ENCODE peak calls at places on chromosomes 7 and 10, in nine cellular contexts. D is activated naive CD4-positive, alpha-beta T cell treated with Interleukin-2 at 50 U/mL for 16 hours; Y is left cardiac atrium; T is lower lobe of right lung; W is NCI-H1105 treated with DMSO at 0.1 percent for 48 hours; H is NCI-H460; C is stimulated activated CD4-positive, alpha-beta T cell treated with anti-CD3 and anti-CD28 coated beads, TNF-alpha, amount 100 ng/mL, for 1 hour; Z is COR-L47; U is choroid plexus epithelial cell. M is an unnamed sample.

GRCh38 chr7:50119815-50120637 is 27.0 kb upstream of the ZPBP start:
- DNase-seq in C (no peak), D (peak), W (no peak), Y (no peak), H (no peak), Z (no peak), U (no peak), T (no peak), M (no peak)

GRCh38 chr7:44394636-44395035 is 69.2 kb upstream of the CAMK2B start:
- DNase-seq in C (no peak), W (peak), H (no peak), U (no peak), Y (no peak), T (no peak), D (no peak), Z (peak), M (no peak)

GRCh38 chr10:3887885-3888476 is 103.0 kb upstream of the KLF6 start:
- DNase-seq in C (peak), U (peak), Z (no peak), Y (peak), T (no peak), D (peak), H (no peak), W (no peak), M (no peak)

GRCh38 chr7:128937271-128937646 is 468 bp upstream of the IRF5 start:
- DNase-seq in H (no peak), U (no peak), D (no peak), Z (no peak), Y (no peak), T (no peak), C (no peak), W (no peak), M (no peak)

GRCh38 chr10:121741246-121741645 is 143.0 kb upstream of the FGFR2 start:
- DNase-seq in W (no peak), D (no peak), C (no peak), U (no peak), T (no peak), H (no peak), Y (no peak), Z (no peak), M (no peak)

GRCh38 chr10:80154978-80155695 is 22.6 kb downstream of the PLAC9 start:
- DNase-seq in D (no peak), Z (no peak), H (no peak), W (no peak), T (no peak), C (no peak), Y (no peak), U (peak), M (no peak)

GRCh38 chr7:85184599-85185354 is 2.1 kb downstream of the SEMA3D start:
- DNase-seq in W (peak), D (no peak), C (no peak), T (peak), Z (peak), H (no peak), Y (peak), U (peak), M (no peak)

GRCh38 chr10:132158810-132159209 is 27.9 kb upstream of the DPYSL4 start:
- DNase-seq in C (no peak), Y (no peak), T (no peak), Z (no peak), H (no peak), D (no peak), W (no peak), U (no peak), M (no peak)

GRCh38 chr10:5552376-5553321 is 27.9 kb downstream of the CALML3 start:
- DNase-seq in C (no peak), H (no peak), T (peak), W (no peak), U (no peak), Y (peak), Z (no peak), D (no peak), M (no peak)

GRCh38 chr7:147586526-147586925 is 1004.0 kb upstream of the C7orf33 start:
- DNase-seq in T (no peak), U (no peak), D (no peak), C (no peak), Z (no peak), H (no peak), Y (no peak), W (no peak), M (no peak)

GRCh38 chr10:5951167-5951711 is 26.1 kb downstream of the IL15RA start:
- DNase-seq in W (no peak), Y (peak), T (peak), Z (no peak), C (no peak), H (no peak), U (no peak), D (no peak), M (no peak)

GRCh38 chr7:142328551-142328950 is 70.7 kb upstream of the PRSS58 start:
- DNase-seq in T (no peak), D (no peak), C (no peak), U (no peak), Z (no peak), Y (no peak), W (no peak), H (no peak), M (no peak)

GRCh38 chr10:42933454-42934340 is 143.2 kb upstream of the RET start:
- DNase-seq in D (no peak), H (no peak), Y (no peak), U (peak), T (no peak), W (peak), C (no peak), Z (peak), M (no peak)

GRCh38 chr7:78143661-78144060 is 345.1 kb downstream of the PHTF2 start:
- DNase-seq in W (no peak), T (no peak), Y (no peak), U (no peak), Z (no peak), C (no peak), D (no peak), H (no peak), M (no peak)

GRCh38 chr7:119320316-119320715 is 952.7 kb upstream of the KCND2 start:
- DNase-seq in U (no peak), Y (no peak), Z (no peak), D (no peak), H (no peak), C (no peak), W (no peak), T (no peak), M (no peak)

GRCh38 chr10:12701696-12702095 is 299.8 kb downstream of the CCDC3 start:
- DNase-seq in U (no peak), W (no peak), D (no peak), T (no peak), H (no peak), C (no peak), Y (no peak), Z (no peak), M (no peak)

GRCh38 chr7:151736403-151736909 is 140.5 kb downstream of the PRKAG2 start:
- DNase-seq in C (no peak), H (peak), W (peak), U (peak), T (no peak), Y (peak), Z (peak), D (no peak), M (peak)

GRCh38 chr7:34564091-34564490 is 93.9 kb upstream of the NPSR1 start:
- DNase-seq in W (no peak), D (no peak), H (no peak), T (no peak), Y (no peak), C (no peak), U (no peak), Z (no peak), M (no peak)

M was measured in NCI-H2081 treated with DMSO at 0.1 percent for 48 hours.